ENCODE peak calls at places on chromosome 2, in ten cellular contexts. L, K, W, T, D, U, F, S, Q and A are unnamed samples.

GRCh38 chr2:145159676-145160075 is 639.8 kb upstream of the ZEB2 start:
- DNase-seq in L (no peak), K (no peak), W (no peak), T (no peak), D (no peak), U (no peak), F (no peak), S (no peak), Q (no peak), A (no peak)

GRCh38 chr2:120499784-120500495 is 154.0 kb downstream of the INHBB start:
- DNase-seq in L (peak), K (no peak), W (no peak), T (no peak), D (no peak), U (no peak), F (no peak), S (no peak), Q (no peak), A (no peak)

GRCh38 chr2:207235621-207236020 is 69.9 kb upstream of the KLF7 start:
- DNase-seq in L (no peak), K (no peak), W (no peak), T (no peak), D (no peak), U (no peak), F (no peak), S (no peak), Q (no peak), A (no peak)

GRCh38 chr2:231926180-231926741 is at the start of gene NPPC:
- DNase-seq in L (peak), K (peak), W (no peak), T (peak), D (peak), U (peak), F (peak), S (peak), Q (peak), A (no peak)

GRCh38 chr2:184302506-184302905 is 295.8 kb upstream of the ZNF804A start:
- DNase-seq in L (peak), K (no peak), W (no peak), T (no peak), D (no peak), U (no peak), F (no peak), S (no peak), Q (no peak), A (peak)

GRCh38 chr2:46386763-46387162 is 89.6 kb downstream of the EPAS1 start:
- DNase-seq in L (no peak), K (no peak), W (no peak), T (no peak), D (no peak), U (no peak), F (no peak), S (no peak), Q (no peak), A (no peak)

GRCh38 chr2:101387151-101387807 is at the start of gene CREG2:
- DNase-seq in L (peak), K (peak), W (peak), T (no peak), D (peak), U (peak), F (peak), S (peak), Q (peak), A (peak)

GRCh38 chr2:242075163-242075562 is 205.6 kb downstream of the RTP5 start:
- DNase-seq in L (peak), K (no peak), W (no peak), T (no peak), D (no peak), U (no peak), F (no peak), S (no peak), Q (no peak), A (no peak)

GRCh38 chr2:99450199-99450598 is 39.6 kb downstream of the REV1 start:
- DNase-seq in L (no peak), K (no peak), W (no peak), T (no peak), D (no peak), U (no peak), F (no peak), S (no peak), Q (no peak), A (no peak)

GRCh38 chr2:194720461-194720860 is 936.6 kb upstream of the SLC39A10 start:
- DNase-seq in L (no peak), K (no peak), W (no peak), T (no peak), D (no peak), U (no peak), F (no peak), S (no peak), Q (no peak), A (no peak)

GRCh38 chr2:1729264-1729663 is 15.1 kb downstream of the PXDN start:
- DNase-seq in L (no peak), K (no peak), W (no peak), T (no peak), D (no peak), U (no peak), F (no peak), S (no peak), Q (no peak), A (no peak)